ENCODE peak calls at places on chromosomes 1 and 21, in ten cellular contexts. N is choroid plexus epithelial cell, T is MM.1S, Y is dorsolateral prefrontal cortex, R is A673, S is fibroblast of mammary gland, X is osteoblast, Q is upper lobe of right lung, O is HepG2, B is A549. J is an unnamed sample.

GRCh38 chr21:40938078-40938477 is 91.1 kb upstream of the DSCAM start:
- DNase-seq in N (no peak), O (no peak), T (no peak), Y (no peak), S (no peak), B (no peak), Q (no peak), X (no peak), R (no peak), J (no peak)

GRCh38 chr1:97489834-97490233 is 431.0 kb downstream of the DPYD start:
- DNase-seq in N (peak; percentile 66), O (peak; percentile 1), Q (no peak), B (peak; percentile 46), R (peak; percentile 26), X (no peak), S (peak; percentile 67), Y (no peak), T (no peak), J (peak; percentile 45)

GRCh38 chr1:162855461-162856150 is 5.4 kb downstream of the CCDC190 start:
- DNase-seq in X (no peak), Q (no peak), O (no peak), S (peak; percentile 84), R (peak; percentile 53), Y (no peak), N (peak; percentile 88), B (no peak), T (no peak), J (peak; percentile 49)

GRCh38 chr1:52032785-52033131 is 852 bp downstream of the KTI12 start:
- DNase-seq in B (peak; percentile 32), X (peak; percentile 75), Y (peak; percentile 15), R (peak; percentile 20), T (peak; percentile 49), O (peak; percentile 15), S (peak; percentile 84), N (peak; percentile 64), Q (no peak), J (peak; percentile 62)

GRCh38 chr1:201475121-201475520 is 6.1 kb upstream of the PHLDA3 start:
- DNase-seq in O (peak; percentile 29), N (no peak), T (no peak), B (peak; percentile 71), R (no peak), S (no peak), Q (no peak), X (no peak), Y (no peak), J (no peak)

GRCh38 chr1:211939876-211940468 is 95.4 kb downstream of the INTS7 start:
- DNase-seq in Q (no peak), Y (no peak), B (no peak), O (no peak), T (peak; percentile 98), R (no peak), N (no peak), X (no peak), S (no peak), J (no peak)

GRCh38 chr1:86207323-86207722 is 50.8 kb upstream of the COL24A1 start:
- DNase-seq in Y (peak; percentile 18), R (peak; percentile 72), B (peak; percentile 4), Q (no peak), X (peak; percentile 94), O (no peak), T (no peak), S (peak; percentile 88), N (peak; percentile 55), J (peak; percentile 74)

GRCh38 chr1:145702052-145702451 is 5.1 kb downstream of the PDZK1 start:
- DNase-seq in Q (no peak), B (no peak), O (peak; percentile 45), X (no peak), Y (no peak), N (no peak), T (no peak), R (no peak), S (no peak), J (no peak)

GRCh38 chr1:178644308-178645120 is 80.5 kb upstream of the RALGPS2 start:
- DNase-seq in T (peak; percentile 18), O (peak; percentile 61), S (no peak), R (no peak), Q (no peak), X (peak; percentile 53), N (peak; percentile 73), B (no peak), Y (no peak), J (peak; percentile 86)

GRCh38 chr1:153360592-153360991 is 2.9 kb downstream of the S100A9 start:
- DNase-seq in B (no peak), Y (no peak), S (no peak), O (no peak), T (no peak), Q (no peak), R (no peak), N (no peak), X (peak; percentile 68), J (no peak)

GRCh38 chr1:9766759-9767442 is 56.9 kb downstream of the CLSTN1 start:
- DNase-seq in O (no peak), B (peak; percentile 81), Y (peak; percentile 29), Q (no peak), R (peak; percentile 61), T (no peak), S (peak; percentile 99), N (peak; percentile 99), X (peak; percentile 98), J (peak; percentile 99)

GRCh38 chr1:3691421-3692204 is 39.3 kb downstream of the TP73 start:
- DNase-seq in X (no peak), Y (no peak), O (no peak), Q (no peak), R (no peak), S (no peak), N (no peak), T (no peak), B (no peak), J (no peak)
- H3K4me3 ChIP-seq in X (no peak overlapping the region), Y (no peak overlapping the region), O (no peak overlapping the region), Q (no peak overlapping the region), R (no peak overlapping the region), S (no peak overlapping the region), N (no peak overlapping the region), T (no peak overlapping the region), B (no peak overlapping the region), J (no peak overlapping the region)

DNA sequence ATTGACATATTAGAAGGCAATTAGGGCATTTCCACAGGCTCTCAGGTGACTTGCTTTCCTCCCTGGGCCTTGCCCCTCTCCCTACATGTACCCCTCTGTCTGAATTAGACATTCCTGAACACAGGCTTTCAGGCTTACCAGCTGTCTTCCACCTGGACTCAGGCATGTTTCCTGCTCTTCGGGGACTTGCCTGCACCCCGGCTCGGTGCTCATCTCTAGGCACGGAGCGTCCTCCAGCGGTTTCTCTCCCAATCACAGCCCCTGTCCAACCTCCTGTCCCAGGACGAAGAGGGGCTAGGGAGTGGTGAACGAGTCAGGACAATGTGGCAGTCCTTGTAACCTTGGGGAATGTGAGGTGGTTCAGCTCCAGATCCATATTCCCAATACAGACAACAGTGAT is 4.2 kb downstream of the PROK1 start:
- DNase-seq in X (no peak), B (no peak), N (no peak), Q (no peak), S (no peak), O (no peak), T (no peak), Y (no peak), R (no peak), J (no peak)
- TF ChIP-seq CTCF in X (no peak), B (no peak), N (peak; percentile 45), Q (no peak), S (no peak), O (peak; percentile 63), T (no peak), Y (no peak), R (no peak), J (peak; percentile 12)

GRCh38 chr21:32233722-32234301 is 45.0 kb downstream of the MIS18A start:
- DNase-seq in Y (no peak), S (no peak), R (no peak), T (no peak), N (no peak), B (no peak), Q (no peak), X (no peak), O (no peak), J (no peak)
- H3K4me3 ChIP-seq in Y (no peak overlapping the region), S (no peak overlapping the region), R (no peak overlapping the region), T (no peak overlapping the region), N (no peak overlapping the region), B (no peak overlapping the region), Q (no peak overlapping the region), X (no peak overlapping the region), O (no peak overlapping the region), J (no peak overlapping the region)

GRCh38 chr1:98749152-98749756 is 87.7 kb downstream of the SNX7 start:
- DNase-seq in Q (no peak), R (peak; percentile 39), N (peak; percentile 40), X (no peak), O (no peak), S (peak; percentile 30), B (peak; percentile 2), Y (no peak), T (peak; percentile 29), J (peak; percentile 17)
- TF ChIP-seq CTCF in Q (peak; percentile 43), R (peak; percentile 64), N (peak; percentile 56), X (peak; percentile 51), O (no peak), S (peak; percentile 44), B (peak; percentile 49), Y (peak; percentile 53), T (peak; percentile 30), J (peak; percentile 45)

J was measured in fibroblast of the aortic adventitia.